ENCODE peak calls at places on chromosomes 6 and 20, in five cellular contexts. I, H, V, F and T are unnamed samples.

GRCh38 chr6:28335564-28336283 is at the start of gene ZSCAN31:
- DNase-seq in I (peak), H (peak), V (peak), F (peak), T (peak)

GRCh38 chr6:69907981-69908498 is 41.7 kb downstream of the COL19A1 start:
- DNase-seq in I (peak), H (no peak), V (no peak), F (peak), T (peak)

GRCh38 chr6:170279977-170280688 is 10.7 kb downstream of the DLL1 start:
- DNase-seq in I (peak), H (no peak), V (no peak), F (no peak), T (peak)

GRCh38 chr6:14429396-14429795 is 311.8 kb downstream of the CD83 start:
- DNase-seq in I (no peak), H (no peak), V (no peak), F (no peak), T (no peak)

GRCh38 chr6:105474234-105474633 is 71.4 kb upstream of the PREP start:
- DNase-seq in I (no peak), H (no peak), V (no peak), F (peak), T (no peak)

GRCh38 chr6:134058622-134059366 is 6.4 kb upstream of the SLC2A12 start:
- DNase-seq in I (no peak), H (no peak), V (no peak), F (no peak), T (peak)

GRCh38 chr6:17612048-17612447 is 11.9 kb downstream of the FAM8A1 start:
- DNase-seq in I (no peak), H (no peak), V (no peak), F (no peak), T (no peak)

GRCh38 chr20:40464731-40465208 is 224.3 kb downstream of the MAFB start:
- DNase-seq in I (no peak), H (no peak), V (no peak), F (no peak), T (no peak)

GRCh38 chr6:31829633-31830492 is 2.3 kb downstream of the HSPA1B start:
- DNase-seq in I (peak), H (no peak), V (peak), F (peak), T (peak)

GRCh38 chr6:43772571-43773049 is 2.6 kb downstream of the VEGFA start:
- DNase-seq in I (no peak), H (no peak), V (no peak), F (peak), T (no peak)

GRCh38 chr6:74199146-74199680 is 503.2 kb downstream of the CD109 start:
- DNase-seq in I (no peak), H (no peak), V (no peak), F (no peak), T (no peak)